ENCODE peak calls at places on chromosomes 2 and 18, in eight cellular contexts. L is colonic mucosa; N is endothelial cell; K is thoracic aorta; R is heart left ventricle; A is GOT3; I is SK-MEL-5; S is activated CD4-positive, alpha-beta memory T cell treated with anti-CD3 and anti-CD28 coated beads, Interleukin-2, amount 10 ng/mL, durations not matched to agents 7 days and 5 days. Z is an unnamed sample.

GRCh38 chr2:241834853-241835210 is 23.9 kb downstream of the PDCD1 start:
- DNase-seq in L (no peak), N (no peak), K (no peak), R (no peak), A (no peak), I (no peak), S (no peak), Z (no peak)

GRCh38 chr2:75491129-75491753 is 69.5 kb downstream of the EVA1A start:
- DNase-seq in L (no peak), N (no peak), K (no peak), R (no peak), A (no peak), I (peak), S (no peak), Z (no peak)

GRCh38 chr2:128234613-128235012 is 84.1 kb downstream of the HS6ST1 start:
- DNase-seq in L (no peak), N (no peak), K (no peak), R (no peak), A (no peak), I (no peak), S (no peak), Z (no peak)

GRCh38 chr18:46169464-46169941 is 65.3 kb downstream of the HAUS1 start:
- DNase-seq in L (no peak), N (no peak), K (no peak), R (no peak), A (no peak), I (peak), S (no peak), Z (no peak)

GRCh38 chr2:46610014-46610413 is 130.6 kb downstream of the TMEM247 start:
- DNase-seq in L (no peak), N (no peak), K (no peak), R (no peak), A (no peak), I (no peak), S (no peak), Z (no peak)

GRCh38 chr2:47357475-47357874 is 45.5 kb upstream of the MSH2 start:
- DNase-seq in L (peak), N (no peak), K (peak), R (peak), A (no peak), I (peak), S (no peak), Z (no peak)

GRCh38 chr18:70621710-70622109 is 332.9 kb downstream of the SOCS6 start:
- DNase-seq in L (no peak), N (no peak), K (no peak), R (no peak), A (no peak), I (no peak), S (peak), Z (no peak)

GRCh38 chr2:95053543-95053942 is 28.0 kb downstream of the MAL start:
- DNase-seq in L (no peak), N (peak), K (no peak), R (no peak), A (no peak), I (no peak), S (no peak), Z (no peak)

GRCh38 chr2:223297788-223298187 is 245.8 kb downstream of the KCNE4 start:
- DNase-seq in L (no peak), N (no peak), K (no peak), R (no peak), A (no peak), I (no peak), S (no peak), Z (no peak)

GRCh38 chr2:70684846-70685622 is 83.0 kb downstream of the ADD2 start:
- DNase-seq in L (no peak), N (no peak), K (no peak), R (no peak), A (no peak), I (no peak), S (no peak), Z (no peak)

GRCh38 chr18:60892855-60893254 is 440.4 kb upstream of the CDH20 start:
- DNase-seq in L (no peak), N (no peak), K (no peak), R (no peak), A (no peak), I (no peak), S (no peak), Z (no peak)

GRCh38 chr2:166017208-166017607 is 63.6 kb upstream of the TTC21B start:
- DNase-seq in L (no peak), N (no peak), K (no peak), R (no peak), A (no peak), I (no peak), S (no peak), Z (no peak)

GRCh38 chr18:40222736-40223135 is 1732.3 kb upstream of the PIK3C3 start:
- DNase-seq in L (no peak), N (no peak), K (no peak), R (no peak), A (no peak), I (no peak), S (no peak), Z (no peak)

GRCh38 chr2:65522922-65523321 is 90.5 kb upstream of the SPRED2 start:
- DNase-seq in L (no peak), N (no peak), K (no peak), R (no peak), A (no peak), I (no peak), S (no peak), Z (no peak)

GRCh38 chr2:26892916-26893524 is 45.1 kb downstream of the DPYSL5 start:
- DNase-seq in L (no peak), N (no peak), K (no peak), R (no peak), A (no peak), I (no peak), S (no peak), Z (no peak)

GRCh38 chr2:173553589-173553988 is 198.9 kb downstream of the CDCA7 start:
- DNase-seq in L (peak), N (no peak), K (no peak), R (no peak), A (no peak), I (no peak), S (no peak), Z (no peak)

GRCh38 chr2:14492920-14493503 is 139.5 kb upstream of the LRATD1 start:
- DNase-seq in L (no peak), N (no peak), K (no peak), R (no peak), A (no peak), I (no peak), S (no peak), Z (no peak)

GRCh38 chr18:29002747-29003146 is 825.8 kb upstream of the CDH2 start:
- DNase-seq in L (no peak), N (no peak), K (no peak), R (no peak), A (no peak), I (peak), S (no peak), Z (no peak)

GRCh38 chr2:97747716-97748115 is 34.3 kb downstream of the ZAP70 start:
- DNase-seq in L (no peak), N (no peak), K (no peak), R (no peak), A (no peak), I (no peak), S (no peak), Z (no peak)

GRCh38 chr2:62178741-62179271 is 17.1 kb upstream of the B3GNT2 start:
- DNase-seq in L (no peak), N (no peak), K (no peak), R (no peak), A (no peak), I (no peak), S (no peak), Z (no peak)

GRCh38 chr2:9434484-9434883 is 11.0 kb downstream of the CPSF3 start:
- DNase-seq in L (no peak), N (no peak), K (no peak), R (no peak), A (no peak), I (no peak), S (no peak), Z (no peak)